ENCODE peak calls at places on chromosomes 12 and 14, in five cellular contexts. C, Y, D, L and O are unnamed samples. For H3K9me3, the result is how much of the 10 kb centered on the place peaks cover.

GRCh38 chr12:6961695-6962284 is 8.7 kb downstream of the PHB2 start:
- DNase-seq in C (peak), Y (no peak), D (peak), L (no peak), O (peak)

GRCh38 chr12:120866143-120866542 is 38.0 kb downstream of the SPPL3 start:
- DNase-seq in C (no peak), Y (no peak), D (no peak), L (no peak), O (no peak)

GRCh38 chr12:22443379-22444316 is 100.7 kb downstream of the C2CD5 start:
- DNase-seq in C (peak), Y (peak), D (peak), L (peak), O (no peak)

GRCh38 chr14:69611264-69612013 is at the start of gene SUSD6:
- DNase-seq in C (peak), Y (peak), D (peak), L (peak), O (peak)

GRCh38 chr14:22383515-22384166 is 205.4 kb downstream of the DAD1 start:
- DNase-seq in C (no peak), Y (no peak), D (peak), L (no peak), O (no peak)

GRCh38 chr12:29088611-29089219 is 60.4 kb upstream of the FAR2 start:
- DNase-seq in C (peak), Y (no peak), D (no peak), L (no peak), O (no peak)

GRCh38 chr12:31201382-31201781 is 124.6 kb downstream of the SINHCAF start:
- DNase-seq in C (no peak), Y (no peak), D (no peak), L (no peak), O (no peak)

GRCh38 chr12:20206410-20206809 is 161.9 kb upstream of the PDE3A start:
- DNase-seq in C (no peak), Y (no peak), D (no peak), L (no peak), O (no peak)

GRCh38 chr12:93167331-93167730 is 210.4 kb upstream of the NUDT4 start:
- DNase-seq in C (no peak), Y (no peak), D (no peak), L (no peak), O (no peak)

GRCh38 chr12:16358896-16359295 is 11.5 kb downstream of the MGST1 start:
- DNase-seq in C (no peak), Y (no peak), D (no peak), L (no peak), O (no peak)

GRCh38 chr12:47800582-47800981 is 19.1 kb downstream of the HDAC7 start:
- DNase-seq in C (no peak), Y (no peak), D (no peak), L (no peak), O (no peak)

GRCh38 chr12:107570721-107571120 is 114.9 kb upstream of the PWP1 start:
- DNase-seq in C (no peak), Y (no peak), D (no peak), L (no peak), O (no peak)

GRCh38 chr12:106783515-106783914 is 9.0 kb downstream of the RIC8B start:
- DNase-seq in C (no peak), Y (no peak), D (no peak), L (no peak), O (no peak)

GRCh38 chr14:71692496-71692895 is 239.7 kb upstream of the RGS6 start:
- DNase-seq in C (no peak), Y (no peak), D (no peak), L (peak), O (no peak)

GRCh38 chr12:122860854-122861585 is 25.8 kb downstream of the HIP1R start:
- DNase-seq in C (no peak), Y (no peak), D (no peak), L (peak), O (no peak)

GRCh38 chr12:127559349-127560040 is 707.5 kb upstream of the TMEM132C start:
- DNase-seq in C (peak), Y (peak), D (peak), L (peak), O (no peak)

GRCh38 chr14:68775614-68776126 is 17.2 kb downstream of the ZFP36L1 start:
- DNase-seq in C (no peak), Y (no peak), D (peak), L (peak), O (no peak)

GRCh38 chr14:91882369-91882768 is 15.0 kb upstream of the TC2N start:
- DNase-seq in C (no peak), Y (no peak), D (no peak), L (no peak), O (no peak)

GRCh38 chr12:57227315-57228115 is 2.0 kb upstream of the SHMT2 start:
- DNase-seq in C (peak), Y (no peak), D (no peak), L (no peak), O (no peak)

GRCh38 chr12:94762259-94762942 is 112.0 kb upstream of the TMCC3 start:
- DNase-seq in C (peak), Y (no peak), D (no peak), L (no peak), O (no peak)

GRCh38 chr12:4579305-4580097 is 17.5 kb downstream of the DYRK4 start:
- DNase-seq in C (no peak), Y (no peak), D (no peak), L (no peak), O (no peak)

GRCh38 chr12:90978117-90978770 is 23.3 kb upstream of the CCER1 start:
- DNase-seq in C (peak), Y (no peak), D (no peak), L (no peak), O (no peak)

GRCh38 chr12:466762-467161 is 7.0 kb downstream of the B4GALNT3 start:
- DNase-seq in C (no peak), Y (no peak), D (no peak), L (no peak), O (no peak)

GRCh38 chr14:103908580-103908979 is 19.7 kb upstream of the TDRD9 start:
- DNase-seq in C (no peak), Y (no peak), D (no peak), L (no peak), O (no peak)

GRCh38 chr14:58914271-58914855 is 274.1 kb upstream of the DAAM1 start:
- DNase-seq in C (no peak), Y (no peak), D (no peak), L (no peak), O (no peak)

GRCh38 chr12:120466560-120467315 is 2.8 kb downstream of the SRSF9 start:
- DNase-seq in C (peak), Y (no peak), D (peak), L (no peak), O (no peak)

GRCh38 chr12:64010069-64010686 is 165.7 kb downstream of the SRGAP1 start:
- DNase-seq in C (peak), Y (no peak), D (no peak), L (no peak), O (no peak)

GRCh38 chr14:92473261-92473946 is 40.2 kb upstream of the RIN3 start:
- DNase-seq in C (no peak), Y (no peak), D (peak), L (no peak), O (no peak)

GRCh38 chr12:99959549-99960170 is 25.1 kb downstream of the ANKS1B start:
- DNase-seq in C (peak), Y (no peak), D (no peak), L (no peak), O (no peak)

GRCh38 chr12:42234970-42235369 is 3.1 kb downstream of the YAF2 start:
- DNase-seq in C (no peak), Y (no peak), D (no peak), L (no peak), O (no peak)

GRCh38 chr12:80268924-80269749 is 169.8 kb downstream of the OTOGL start:
- DNase-seq in C (peak), Y (no peak), D (no peak), L (no peak), O (no peak)

GRCh38 chr14:69612759-69613145 is 1.4 kb downstream of the SUSD6 start:
- DNase-seq in C (peak), Y (no peak), D (no peak), L (no peak), O (no peak)

GRCh38 chr14:89615421-89615820 is 198.4 kb upstream of the FOXN3 start:
- DNase-seq in C (no peak), Y (no peak), D (no peak), L (no peak), O (no peak)

GRCh38 chr14:64800000-64800399 is 79.7 kb downstream of the SPTB start:
- DNase-seq in C (peak), Y (no peak), D (peak), L (no peak), O (no peak)

GRCh38 chr12:124273630-124274029 is 21.3 kb upstream of the RFLNA start:
- DNase-seq in C (peak), Y (no peak), D (no peak), L (no peak), O (no peak)

GRCh38 chr14:78130356-78130755 is 39.8 kb upstream of the NRXN3 start:
- DNase-seq in C (no peak), Y (no peak), D (no peak), L (no peak), O (no peak)

GRCh38 chr14:47539065-47539464 is 136.3 kb downstream of the MDGA2 start:
- DNase-seq in C (no peak), Y (no peak), D (no peak), L (no peak), O (no peak)

GRCh38 chr14:71703477-71703876 is 228.8 kb upstream of the RGS6 start:
- DNase-seq in C (peak), Y (no peak), D (no peak), L (no peak), O (no peak)

GRCh38 chr12:12723147-12723680 is 6.0 kb downstream of the CDKN1B start:
- DNase-seq in C (no peak), Y (no peak), D (no peak), L (no peak), O (no peak)

GRCh38 chr12:14999421-15000047 is 26.7 kb downstream of the PDE6H start:
- DNase-seq in C (peak), Y (no peak), D (no peak), L (no peak), O (no peak)

GRCh38 chr12:14998941-14999340 is 26.1 kb downstream of the PDE6H start:
- DNase-seq in C (no peak), Y (no peak), D (no peak), L (no peak), O (no peak)

GRCh38 chr12:15000575-15000974 is 27.7 kb downstream of the PDE6H start:
- DNase-seq in C (no peak), Y (no peak), D (no peak), L (no peak), O (no peak)

GRCh38 chr12:15004401-15004800 is 31.6 kb downstream of the PDE6H start:
- DNase-seq in C (no peak), Y (no peak), D (no peak), L (no peak), O (no peak)

DNA sequence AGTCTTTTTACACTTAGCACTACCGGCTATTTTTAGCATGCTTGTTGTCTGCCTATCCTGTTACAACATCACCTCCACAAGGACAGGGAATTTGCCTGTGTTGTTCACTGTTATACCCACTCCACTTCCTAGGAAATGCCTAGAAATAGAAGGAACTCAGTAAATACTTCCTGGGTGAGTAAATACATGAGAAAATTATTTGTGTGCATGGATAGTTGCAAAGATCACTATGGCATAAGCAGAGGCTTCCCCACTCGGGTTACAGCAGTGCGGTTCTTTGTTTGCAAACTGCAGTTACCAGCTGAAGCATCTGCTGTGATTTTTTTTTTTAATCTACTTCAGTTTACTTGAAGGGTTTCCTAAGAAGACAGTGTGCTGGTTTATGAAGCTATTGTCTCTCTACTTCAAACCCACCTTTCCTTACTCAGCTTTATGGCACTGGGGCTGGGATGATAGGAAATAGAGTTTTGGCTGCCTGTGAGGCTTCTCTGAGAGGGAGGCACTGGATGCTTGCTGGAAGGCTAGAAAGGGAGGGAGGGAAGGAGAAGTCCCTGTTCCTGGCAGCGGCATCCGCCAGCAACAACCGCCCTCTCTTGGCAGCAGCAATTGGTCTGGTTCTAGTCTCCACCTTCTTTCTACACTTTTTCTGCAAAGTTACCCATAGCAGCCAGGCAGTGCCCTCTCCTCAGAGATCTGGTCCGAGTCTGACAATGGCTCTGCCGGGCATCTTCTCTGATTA is 29.1 kb downstream of the PDE6H start:
- DNase-seq in C (no peak), Y (no peak), D (peak), L (peak), O (peak)
- H3K27ac ChIP-seq in C (no peak), Y (no peak), D (peak), L (peak), O (peak)

DNA sequence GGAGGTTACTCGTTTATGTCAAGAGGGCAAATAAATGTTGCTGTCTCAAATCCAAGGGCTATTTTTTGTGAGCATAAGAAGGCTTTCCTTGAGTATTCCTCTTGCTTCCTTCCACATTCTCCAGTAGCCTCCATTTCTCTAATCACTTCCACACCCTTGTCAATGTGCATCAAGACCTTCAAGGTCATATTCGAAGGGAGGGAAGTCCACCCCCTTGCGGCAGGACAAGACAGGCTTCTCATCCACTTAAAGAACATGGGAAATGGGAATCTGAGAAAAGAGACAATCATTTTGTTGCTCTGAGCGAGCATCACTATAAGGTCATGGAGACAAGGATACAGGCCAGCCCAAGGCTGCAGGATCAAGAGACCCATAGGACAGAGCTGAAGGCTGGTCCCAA is 13.2 kb upstream of the DHRS2 start:
- DNase-seq in C (no peak), Y (no peak), D (no peak), L (no peak), O (no peak)
- H3K9me3 ChIP-seq in C (under half), Y (under half), D (under half), L (under half), O (under half)

DNA sequence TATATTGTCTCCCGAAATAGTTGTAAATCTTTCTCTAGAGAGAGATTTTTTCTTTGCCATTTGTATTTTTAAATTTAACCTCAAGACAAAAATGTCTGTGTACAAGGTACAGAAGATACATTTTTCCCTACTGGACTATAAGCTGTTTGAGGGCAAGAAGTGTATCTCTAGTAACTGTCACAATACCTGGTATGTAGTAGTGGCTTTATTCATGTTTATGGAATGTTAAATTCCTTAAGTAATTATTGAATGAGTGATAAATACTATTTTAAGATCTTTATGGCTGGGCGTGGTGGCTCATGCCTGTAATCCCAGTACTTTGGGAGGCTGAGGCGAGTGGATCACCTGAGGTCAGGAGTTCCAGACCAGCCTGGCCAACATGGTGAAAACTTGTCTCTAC is 24.4 kb upstream of the CDK17 start:
- DNase-seq in C (no peak), Y (no peak), D (no peak), L (no peak), O (no peak)
- H3K27ac ChIP-seq in C (peak), Y (no peak), D (no peak), L (no peak), O (no peak)

GRCh38 chr12:132951649-132952048 is 4.5 kb downstream of the ZNF605 start:
- DNase-seq in C (no peak), Y (no peak), D (no peak), L (no peak), O (no peak)

GRCh38 chr12:132953771-132954170 is 2.3 kb downstream of the ZNF605 start:
- DNase-seq in C (no peak), Y (no peak), D (no peak), L (no peak), O (no peak)

GRCh38 chr12:132952371-132953162 is 3.5 kb downstream of the ZNF605 start:
- DNase-seq in C (no peak), Y (no peak), D (no peak), L (no peak), O (no peak)

GRCh38 chr12:132954471-132955048 is 1.5 kb downstream of the ZNF605 start:
- DNase-seq in C (no peak), Y (no peak), D (no peak), L (no peak), O (no peak)

DNA sequence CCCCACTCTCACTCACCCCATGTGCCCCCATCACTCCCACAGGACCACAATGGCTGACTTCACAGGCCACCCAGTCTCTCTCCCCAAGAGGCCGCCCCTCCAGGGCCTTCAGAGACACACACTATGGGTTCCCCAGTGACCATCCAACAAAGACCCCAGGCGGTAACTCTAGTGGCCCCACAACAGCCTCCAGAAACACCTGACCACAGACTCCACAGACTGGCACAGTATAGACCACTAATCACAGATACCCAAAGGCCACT is 3.0 kb downstream of the ZNF605 start:
- DNase-seq in C (no peak), Y (no peak), D (no peak), L (no peak), O (no peak)
- H3K9me3 ChIP-seq in C (under half), Y (under half), D (half or more), L (under half), O (half or more)